ENCODE peak calls at places on chromosomes 7 and 10, in ten cellular contexts. One of them, this sample, is unnamed.

GRCh38 chr10:7788640-7789335 is 811 bp downstream of the ATP5F1C start:
- DNase-seq in heart left ventricle: peak
- DNase-seq in MM.1S: peak
- DNase-seq in ascending aorta: no peak
- DNase-seq in GM13977: peak
- DNase-seq in AG04450: no peak
- DNase-seq in neural crest cell: peak
- DNase-seq in omental fat pad: no peak
- DNase-seq in Panc1: no peak
- DNase-seq in Peyer's patch: no peak
- DNase-seq in this sample: no peak

GRCh38 chr7:148941598-148942280 is 57.6 kb upstream of the EZH2 start:
- DNase-seq in heart left ventricle: peak
- DNase-seq in MM.1S: peak
- DNase-seq in ascending aorta: peak
- DNase-seq in GM13977: no peak
- DNase-seq in AG04450: peak
- DNase-seq in neural crest cell: peak
- DNase-seq in omental fat pad: no peak
- DNase-seq in Panc1: peak
- DNase-seq in Peyer's patch: peak
- DNase-seq in this sample: peak

GRCh38 chr7:116316838-116317612 is 106.7 kb downstream of the TES start:
- DNase-seq in heart left ventricle: peak
- DNase-seq in MM.1S: no peak
- DNase-seq in ascending aorta: peak
- DNase-seq in GM13977: peak
- DNase-seq in AG04450: peak
- DNase-seq in neural crest cell: peak
- DNase-seq in omental fat pad: peak
- DNase-seq in Panc1: peak
- DNase-seq in Peyer's patch: no peak
- DNase-seq in this sample: no peak

GRCh38 chr10:124005991-124006392 is 87.4 kb downstream of the CHST15 start:
- DNase-seq in heart left ventricle: no peak
- DNase-seq in MM.1S: no peak
- DNase-seq in ascending aorta: peak
- DNase-seq in GM13977: no peak
- DNase-seq in AG04450: no peak
- DNase-seq in neural crest cell: no peak
- DNase-seq in omental fat pad: no peak
- DNase-seq in Panc1: no peak
- DNase-seq in Peyer's patch: no peak
- DNase-seq in this sample: peak

GRCh38 chr7:66413379-66414114 is 208.4 kb downstream of the TPST1 start:
- DNase-seq in heart left ventricle: peak
- DNase-seq in MM.1S: no peak
- DNase-seq in ascending aorta: peak
- DNase-seq in GM13977: peak
- DNase-seq in AG04450: peak
- DNase-seq in neural crest cell: peak
- DNase-seq in omental fat pad: peak
- DNase-seq in Panc1: peak
- DNase-seq in Peyer's patch: peak
- DNase-seq in this sample: peak

GRCh38 chr7:100621554-100621953 is 9.2 kb downstream of the MOSPD3 start:
- DNase-seq in heart left ventricle: no peak
- DNase-seq in MM.1S: no peak
- DNase-seq in ascending aorta: no peak
- DNase-seq in GM13977: no peak
- DNase-seq in AG04450: no peak
- DNase-seq in neural crest cell: no peak
- DNase-seq in omental fat pad: no peak
- DNase-seq in Panc1: no peak
- DNase-seq in Peyer's patch: no peak
- DNase-seq in this sample: no peak

GRCh38 chr7:134473861-134474291 is 15.0 kb upstream of the AKR1B1 start:
- DNase-seq in heart left ventricle: no peak
- DNase-seq in MM.1S: no peak
- DNase-seq in ascending aorta: no peak
- DNase-seq in GM13977: no peak
- DNase-seq in AG04450: no peak
- DNase-seq in neural crest cell: no peak
- DNase-seq in omental fat pad: no peak
- DNase-seq in Panc1: no peak
- DNase-seq in Peyer's patch: no peak
- DNase-seq in this sample: peak

GRCh38 chr10:98273454-98273850 is 5.5 kb upstream of the LOXL4 start:
- DNase-seq in heart left ventricle: no peak
- DNase-seq in MM.1S: no peak
- DNase-seq in ascending aorta: peak
- DNase-seq in GM13977: no peak
- DNase-seq in AG04450: no peak
- DNase-seq in neural crest cell: no peak
- DNase-seq in omental fat pad: no peak
- DNase-seq in Panc1: no peak
- DNase-seq in Peyer's patch: no peak
- DNase-seq in this sample: no peak

GRCh38 chr10:75857269-75857846 is 425.9 kb downstream of the LRMDA start:
- DNase-seq in heart left ventricle: no peak
- DNase-seq in MM.1S: no peak
- DNase-seq in ascending aorta: no peak
- DNase-seq in GM13977: no peak
- DNase-seq in AG04450: no peak
- DNase-seq in neural crest cell: no peak
- DNase-seq in omental fat pad: no peak
- DNase-seq in Panc1: no peak
- DNase-seq in Peyer's patch: no peak
- DNase-seq in this sample: no peak

GRCh38 chr10:29807407-29807806 is 172.6 kb upstream of the SVIL start:
- DNase-seq in heart left ventricle: no peak
- DNase-seq in MM.1S: no peak
- DNase-seq in ascending aorta: peak
- DNase-seq in GM13977: no peak
- DNase-seq in AG04450: no peak
- DNase-seq in neural crest cell: no peak
- DNase-seq in omental fat pad: no peak
- DNase-seq in Panc1: peak
- DNase-seq in Peyer's patch: no peak
- DNase-seq in this sample: no peak

GRCh38 chr7:112131016-112131415 is 75.2 kb downstream of the DOCK4 start:
- DNase-seq in heart left ventricle: no peak
- DNase-seq in MM.1S: no peak
- DNase-seq in ascending aorta: no peak
- DNase-seq in GM13977: no peak
- DNase-seq in AG04450: no peak
- DNase-seq in neural crest cell: no peak
- DNase-seq in omental fat pad: no peak
- DNase-seq in Panc1: no peak
- DNase-seq in Peyer's patch: no peak
- DNase-seq in this sample: no peak

GRCh38 chr7:12982178-12982577 is 294.7 kb downstream of the ARL4A start:
- DNase-seq in heart left ventricle: no peak
- DNase-seq in MM.1S: peak
- DNase-seq in ascending aorta: no peak
- DNase-seq in GM13977: no peak
- DNase-seq in AG04450: no peak
- DNase-seq in neural crest cell: no peak
- DNase-seq in omental fat pad: no peak
- DNase-seq in Panc1: no peak
- DNase-seq in Peyer's patch: no peak
- DNase-seq in this sample: no peak

GRCh38 chr10:56003555-56003954 is 357.5 kb downstream of the ZWINT start:
- DNase-seq in heart left ventricle: no peak
- DNase-seq in MM.1S: no peak
- DNase-seq in ascending aorta: no peak
- DNase-seq in GM13977: no peak
- DNase-seq in AG04450: no peak
- DNase-seq in neural crest cell: no peak
- DNase-seq in omental fat pad: no peak
- DNase-seq in Panc1: no peak
- DNase-seq in Peyer's patch: no peak
- DNase-seq in this sample: no peak

GRCh38 chr10:116777006-116777405 is 34.6 kb upstream of the HSPA12A start:
- DNase-seq in heart left ventricle: no peak
- DNase-seq in MM.1S: no peak
- DNase-seq in ascending aorta: no peak
- DNase-seq in GM13977: no peak
- DNase-seq in AG04450: no peak
- DNase-seq in neural crest cell: no peak
- DNase-seq in omental fat pad: no peak
- DNase-seq in Panc1: no peak
- DNase-seq in Peyer's patch: no peak
- DNase-seq in this sample: no peak

GRCh38 chr10:130800281-130800680 is 511.2 kb downstream of the TCERG1L start:
- DNase-seq in heart left ventricle: no peak
- DNase-seq in MM.1S: no peak
- DNase-seq in ascending aorta: no peak
- DNase-seq in GM13977: no peak
- DNase-seq in AG04450: no peak
- DNase-seq in neural crest cell: no peak
- DNase-seq in omental fat pad: no peak
- DNase-seq in Panc1: no peak
- DNase-seq in Peyer's patch: no peak
- DNase-seq in this sample: no peak

GRCh38 chr7:155975490-155975889 is 163.2 kb upstream of the SHH start:
- DNase-seq in heart left ventricle: no peak
- DNase-seq in MM.1S: no peak
- DNase-seq in ascending aorta: peak
- DNase-seq in GM13977: no peak
- DNase-seq in AG04450: no peak
- DNase-seq in neural crest cell: no peak
- DNase-seq in omental fat pad: no peak
- DNase-seq in Panc1: no peak
- DNase-seq in Peyer's patch: peak
- DNase-seq in this sample: no peak

GRCh38 chr7:2661602-2662272 is 26.3 kb upstream of the AMZ1 start:
- DNase-seq in heart left ventricle: no peak
- DNase-seq in MM.1S: no peak
- DNase-seq in ascending aorta: no peak
- DNase-seq in GM13977: no peak
- DNase-seq in AG04450: no peak
- DNase-seq in neural crest cell: no peak
- DNase-seq in omental fat pad: no peak
- DNase-seq in Panc1: no peak
- DNase-seq in Peyer's patch: no peak
- DNase-seq in this sample: peak
- TF ChIP-seq CTCF in heart left ventricle: no peak
- TF ChIP-seq CTCF in MM.1S: no peak
- TF ChIP-seq CTCF in ascending aorta: no peak
- TF ChIP-seq CTCF in GM13977: no peak
- TF ChIP-seq CTCF in AG04450: peak
- TF ChIP-seq CTCF in neural crest cell: no peak
- TF ChIP-seq CTCF in omental fat pad: no peak
- TF ChIP-seq CTCF in Panc1: peak
- TF ChIP-seq CTCF in Peyer's patch: peak
- TF ChIP-seq CTCF in this sample: no peak

GRCh38 chr7:78587443-78588044 is 789.0 kb downstream of the PHTF2 start:
- DNase-seq in heart left ventricle: no peak
- DNase-seq in MM.1S: peak
- DNase-seq in ascending aorta: no peak
- DNase-seq in GM13977: no peak
- DNase-seq in AG04450: no peak
- DNase-seq in neural crest cell: no peak
- DNase-seq in omental fat pad: no peak
- DNase-seq in Panc1: peak
- DNase-seq in Peyer's patch: no peak
- DNase-seq in this sample: no peak
- TF ChIP-seq CTCF in heart left ventricle: peak
- TF ChIP-seq CTCF in MM.1S: peak
- TF ChIP-seq CTCF in ascending aorta: no peak
- TF ChIP-seq CTCF in GM13977: peak
- TF ChIP-seq CTCF in AG04450: peak
- TF ChIP-seq CTCF in neural crest cell: peak
- TF ChIP-seq CTCF in omental fat pad: no peak
- TF ChIP-seq CTCF in Panc1: peak
- TF ChIP-seq CTCF in Peyer's patch: no peak
- TF ChIP-seq CTCF in this sample: no peak

DNA sequence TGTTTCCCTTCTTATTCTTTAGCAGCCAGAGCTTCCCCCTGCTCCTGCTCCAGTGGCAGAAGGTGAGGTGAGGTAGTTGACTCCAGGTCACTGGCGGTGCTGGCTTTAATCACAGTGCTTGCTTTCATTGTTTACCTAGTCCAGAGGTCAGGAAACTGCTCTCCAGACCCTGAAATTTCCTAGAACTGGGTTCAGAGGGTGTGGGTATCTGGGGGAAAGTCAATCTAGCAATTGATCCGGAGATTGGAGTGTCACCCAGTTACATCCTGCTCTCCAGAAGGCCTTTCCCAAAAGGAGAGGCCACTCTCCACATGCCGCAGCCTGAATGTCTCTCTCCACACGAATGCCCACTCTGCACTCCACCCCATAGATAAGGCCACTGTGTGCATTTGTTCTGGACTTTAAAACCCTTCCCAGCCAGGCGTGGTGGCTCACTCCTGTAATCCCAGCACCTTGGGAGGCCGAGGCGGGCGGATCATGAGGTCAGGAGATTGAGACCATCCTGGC is 2.1 kb upstream of the MBL2 start:
- DNase-seq in heart left ventricle: no peak
- DNase-seq in MM.1S: no peak
- DNase-seq in ascending aorta: no peak
- DNase-seq in GM13977: no peak
- DNase-seq in AG04450: no peak
- DNase-seq in neural crest cell: no peak
- DNase-seq in omental fat pad: no peak
- DNase-seq in Panc1: no peak
- DNase-seq in Peyer's patch: no peak
- DNase-seq in this sample: no peak
- TF ChIP-seq CTCF in heart left ventricle: no peak
- TF ChIP-seq CTCF in MM.1S: no peak
- TF ChIP-seq CTCF in ascending aorta: no peak
- TF ChIP-seq CTCF in GM13977: no peak
- TF ChIP-seq CTCF in AG04450: no peak
- TF ChIP-seq CTCF in neural crest cell: no peak
- TF ChIP-seq CTCF in omental fat pad: no peak
- TF ChIP-seq CTCF in Panc1: no peak
- TF ChIP-seq CTCF in Peyer's patch: no peak
- TF ChIP-seq CTCF in this sample: no peak

GRCh38 chr10:78756604-78757442 is 311.9 kb upstream of the ZMIZ1 start:
- DNase-seq in heart left ventricle: peak
- DNase-seq in MM.1S: no peak
- DNase-seq in ascending aorta: peak
- DNase-seq in GM13977: no peak
- DNase-seq in AG04450: peak
- DNase-seq in neural crest cell: no peak
- DNase-seq in omental fat pad: peak
- DNase-seq in Panc1: peak
- DNase-seq in Peyer's patch: peak
- DNase-seq in this sample: no peak
- TF ChIP-seq CTCF in heart left ventricle: no peak
- TF ChIP-seq CTCF in MM.1S: no peak
- TF ChIP-seq CTCF in ascending aorta: no peak
- TF ChIP-seq CTCF in GM13977: no peak
- TF ChIP-seq CTCF in AG04450: no peak
- TF ChIP-seq CTCF in neural crest cell: no peak
- TF ChIP-seq CTCF in omental fat pad: no peak
- TF ChIP-seq CTCF in Panc1: no peak
- TF ChIP-seq CTCF in Peyer's patch: no peak
- TF ChIP-seq CTCF in this sample: no peak

This sample was measured in glutamatergic neuron.